ENCODE peak calls at places on chromosomes 16 and 17, in five cellular contexts. A, X, M, N and O are unnamed samples.

GRCh38 chr17:74452027-74452840 is 14.2 kb upstream of the CD300A start:
- DNase-seq in M (no peak), X (no peak), N (no peak), A (no peak), O (no peak)

GRCh38 chr16:7650446-7650845 is 317.8 kb downstream of the RBFOX1 start:
- DNase-seq in N (no peak), M (no peak), A (no peak), X (no peak), O (no peak)

GRCh38 chr17:18327556-18327955 is 12.5 kb downstream of the SMCR8 start:
- DNase-seq in N (no peak), X (no peak), M (no peak), A (no peak), O (no peak)

GRCh38 chr17:33291248-33292183 is 1.6 kb downstream of the ASIC2 start:
- DNase-seq in M (no peak), N (peak), X (no peak), A (peak), O (peak)

GRCh38 chr17:48181653-48182052 is 74.1 kb downstream of the SNX11 start:
- DNase-seq in M (no peak), X (no peak), A (peak), N (no peak), O (no peak)

GRCh38 chr17:40068129-40068581 is 5.4 kb downstream of the THRA start:
- DNase-seq in N (peak), X (no peak), M (no peak), A (no peak), O (no peak)

GRCh38 chr17:14320734-14321475 is 20.0 kb downstream of the HS3ST3B1 start:
- DNase-seq in X (no peak), M (no peak), N (no peak), A (no peak), O (no peak)

GRCh38 chr16:86626284-86626683 is 47.9 kb downstream of the FOXL1 start:
- DNase-seq in A (no peak), N (no peak), X (no peak), M (no peak), O (no peak)

GRCh38 chr16:50195276-50195675 is 42.2 kb downstream of the TENT4B start:
- DNase-seq in N (no peak), X (no peak), M (no peak), A (no peak), O (no peak)

GRCh38 chr16:59164461-59164860 is 430.3 kb upstream of the GOT2 start:
- DNase-seq in A (peak), M (peak), N (no peak), X (no peak), O (no peak)

GRCh38 chr17:77718669-77718961 is 239.9 kb upstream of the TNRC6C start:
- DNase-seq in X (no peak), M (no peak), N (no peak), A (no peak), O (no peak)

GRCh38 chr17:4389079-4389478 is 22.6 kb upstream of the UBE2G1 start:
- DNase-seq in N (no peak), M (no peak), X (no peak), A (no peak), O (no peak)

GRCh38 chr17:57587201-57587870 is 157.8 kb downstream of the CCDC182 start:
- DNase-seq in X (no peak), M (no peak), N (no peak), A (no peak), O (no peak)

GRCh38 chr16:86026136-86026905 is 127.4 kb downstream of the IRF8 start:
- DNase-seq in A (no peak), N (no peak), M (no peak), X (no peak), O (no peak)